ENCODE peak calls at places on chromosomes 11 and 22, in four cellular contexts. One of them, this sample, is unnamed.
A peak's percentile ranks its signal among the peaks of the same experiment; 100 is the strongest.

GRCh38 chr11:68371176-68372041 is 59.0 kb downstream of the LRP5 start:
- DNase-seq in AG10803: peak; percentile 44
- DNase-seq in epithelial cell of esophagus: peak; percentile 16
- DNase-seq in ovary: no peak
- DNase-seq in this sample: no peak

GRCh38 chr22:39293766-39294368 is 25.6 kb downstream of the RPL3 start:
- DNase-seq in AG10803: no peak
- DNase-seq in epithelial cell of esophagus: peak; percentile 41
- DNase-seq in ovary: no peak
- DNase-seq in this sample: no peak

GRCh38 chr22:36413022-36413770 is 25.4 kb upstream of the MYH9 start:
- DNase-seq in AG10803: no peak
- DNase-seq in epithelial cell of esophagus: peak; percentile 36
- DNase-seq in ovary: no peak
- DNase-seq in this sample: peak; percentile 59

GRCh38 chr11:132114185-132114584 is 743.8 kb downstream of the NTM start:
- DNase-seq in AG10803: peak; percentile 44
- DNase-seq in epithelial cell of esophagus: peak; percentile 57
- DNase-seq in ovary: no peak
- DNase-seq in this sample: no peak

GRCh38 chr11:384511-384910 is 9.5 kb upstream of the PKP3 start:
- DNase-seq in AG10803: no peak
- DNase-seq in epithelial cell of esophagus: no peak
- DNase-seq in ovary: no peak
- DNase-seq in this sample: no peak

GRCh38 chr11:48047616-48048015 is 67.3 kb downstream of the PTPRJ start:
- DNase-seq in AG10803: peak; percentile 65
- DNase-seq in epithelial cell of esophagus: peak; percentile 56
- DNase-seq in ovary: no peak
- DNase-seq in this sample: no peak

GRCh38 chr11:3867209-3868071 is 12.0 kb downstream of the STIM1 start:
- DNase-seq in AG10803: peak; percentile 55
- DNase-seq in epithelial cell of esophagus: peak; percentile 54
- DNase-seq in ovary: peak; percentile 24
- DNase-seq in this sample: no peak

GRCh38 chr11:114308689-114309089 is 12.5 kb downstream of the NNMT start:
- DNase-seq in AG10803: peak; percentile 94
- DNase-seq in epithelial cell of esophagus: no peak
- DNase-seq in ovary: no peak
- DNase-seq in this sample: peak; percentile 92

GRCh38 chr22:30866216-30866615 is 102.4 kb downstream of the MORC2 start:
- DNase-seq in AG10803: no peak
- DNase-seq in epithelial cell of esophagus: no peak
- DNase-seq in ovary: no peak
- DNase-seq in this sample: no peak

GRCh38 chr22:26642465-26643367 is 14.7 kb upstream of the MIAT start:
- DNase-seq in AG10803: no peak
- DNase-seq in epithelial cell of esophagus: no peak
- DNase-seq in ovary: no peak
- DNase-seq in this sample: no peak
- TF ChIP-seq CTCF in AG10803: no peak
- TF ChIP-seq CTCF in epithelial cell of esophagus: no peak
- TF ChIP-seq CTCF in ovary: no peak
- TF ChIP-seq CTCF in this sample: no peak

GRCh38 chr22:43976861-43977795 is 21.9 kb downstream of the SAMM50 start:
- DNase-seq in AG10803: no peak
- DNase-seq in epithelial cell of esophagus: no peak
- DNase-seq in ovary: no peak
- DNase-seq in this sample: no peak
- TF ChIP-seq CTCF in AG10803: no peak
- TF ChIP-seq CTCF in epithelial cell of esophagus: no peak
- TF ChIP-seq CTCF in ovary: no peak
- TF ChIP-seq CTCF in this sample: no peak

DNA sequence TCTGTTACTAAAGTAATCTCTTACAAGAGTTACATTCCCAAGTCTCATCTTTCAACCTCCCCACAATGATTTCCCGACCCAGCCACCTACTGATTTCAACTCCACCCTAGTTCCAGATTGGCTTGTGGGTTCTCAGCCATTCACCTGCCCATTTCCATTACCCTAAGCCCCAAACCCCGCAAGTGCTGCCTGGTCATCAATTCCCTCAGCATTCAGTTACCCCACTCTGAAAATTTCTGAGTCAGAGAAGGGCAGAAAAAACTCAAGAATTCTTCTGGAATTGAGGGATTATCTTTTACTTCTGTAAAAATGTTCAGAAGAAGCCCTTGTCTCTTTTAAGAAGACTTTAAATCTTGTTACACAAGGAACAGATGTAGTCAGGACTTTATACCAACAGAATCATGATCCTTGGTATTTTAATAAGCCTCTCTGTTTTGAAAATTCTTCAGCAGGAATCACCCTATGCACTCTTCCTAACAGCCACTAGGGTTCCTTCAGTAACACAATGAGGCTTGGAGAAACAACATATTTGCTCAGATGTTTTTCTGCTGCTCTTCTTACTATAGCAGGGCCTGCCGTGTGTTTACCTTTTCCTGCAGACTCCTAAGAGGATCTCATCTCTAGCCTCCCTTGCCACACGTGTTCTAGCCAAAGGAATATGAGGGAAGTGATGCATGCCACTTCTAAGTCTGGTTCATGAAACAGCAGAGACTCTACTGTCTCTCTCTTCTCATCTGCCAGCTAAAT is 29.2 kb upstream of the PAMR1 start:
- DNase-seq in AG10803: peak; percentile 77
- DNase-seq in epithelial cell of esophagus: no peak
- DNase-seq in ovary: no peak
- DNase-seq in this sample: no peak
- TF ChIP-seq CTCF in AG10803: peak; percentile 62
- TF ChIP-seq CTCF in epithelial cell of esophagus: peak; percentile 48
- TF ChIP-seq CTCF in ovary: no peak
- TF ChIP-seq CTCF in this sample: no peak

DNA sequence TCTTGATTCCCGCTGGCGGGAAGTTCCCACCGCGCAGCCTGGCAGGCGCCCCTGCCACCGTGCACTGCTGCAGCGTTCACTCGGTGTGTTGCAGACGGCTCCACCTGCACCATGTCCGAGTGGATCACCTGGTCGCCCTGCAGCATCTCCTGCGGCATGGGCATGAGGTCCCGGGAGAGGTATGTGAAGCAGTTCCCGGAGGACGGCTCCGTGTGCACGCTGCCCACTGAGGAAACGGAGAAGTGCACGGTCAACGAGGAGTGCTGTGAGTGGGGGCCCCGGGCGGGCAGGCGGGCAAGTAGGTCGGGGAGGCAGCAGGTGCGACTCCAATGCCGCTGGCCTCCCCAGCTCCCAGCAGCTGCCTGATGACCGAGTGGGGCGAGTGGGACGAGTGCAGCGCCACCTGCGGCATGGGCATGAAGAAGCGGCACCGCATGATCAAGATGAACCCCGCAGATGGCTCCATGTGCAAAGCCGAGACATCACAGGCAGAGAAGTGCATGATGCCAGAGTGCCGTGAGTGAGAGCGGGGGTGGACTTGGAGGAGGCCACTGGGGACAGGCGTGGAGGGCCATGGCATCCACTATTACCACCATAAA is 99.7 kb downstream of the RRAS2 start:
- DNase-seq in AG10803: no peak
- DNase-seq in epithelial cell of esophagus: no peak
- DNase-seq in ovary: no peak
- DNase-seq in this sample: no peak
- TF ChIP-seq CTCF in AG10803: no peak
- TF ChIP-seq CTCF in epithelial cell of esophagus: peak; percentile 12
- TF ChIP-seq CTCF in ovary: no peak
- TF ChIP-seq CTCF in this sample: no peak